ENCODE peak calls at places on chromosomes 2 and 18, in nine cellular contexts. O, L, U, I, V, Z, X, J and N are unnamed samples.
A peak's percentile ranks its signal among the peaks of the same experiment; 100 is the strongest.

GRCh38 chr2:88666576-88666975 is 24.9 kb upstream of the RPIA start:
- DNase-seq in O (no peak), L (no peak), U (no peak), I (no peak), V (no peak), Z (no peak), X (no peak), J (no peak), N (no peak)

GRCh38 chr2:44184106-44184505 is 15.4 kb downstream of the PPM1B start:
- DNase-seq in O (no peak), L (no peak), U (no peak), I (no peak), V (no peak), Z (no peak), X (no peak), J (no peak), N (no peak)

GRCh38 chr2:189267925-189268579 is 88.5 kb upstream of the COL5A2 start:
- DNase-seq in O (no peak), L (no peak), U (no peak), I (no peak), V (no peak), Z (no peak), X (no peak), J (peak; percentile 75), N (no peak)

GRCh38 chr2:102603904-102604303 is 15.4 kb upstream of the SLC9A2 start:
- DNase-seq in O (no peak), L (no peak), U (no peak), I (no peak), V (no peak), Z (no peak), X (no peak), J (no peak), N (no peak)

GRCh38 chr18:57802166-57802868 is 798 bp downstream of the ATP8B1 start:
- DNase-seq in O (no peak), L (no peak), U (no peak), I (no peak), V (no peak), Z (no peak), X (no peak), J (no peak), N (no peak)

GRCh38 chr2:144836635-144837350 is 316.9 kb upstream of the ZEB2 start:
- DNase-seq in O (no peak), L (no peak), U (no peak), I (no peak), V (no peak), Z (no peak), X (no peak), J (peak; percentile 20), N (no peak)

GRCh38 chr18:22378672-22379282 is 38.9 kb downstream of the CTAGE1 start:
- DNase-seq in O (no peak), L (no peak), U (no peak), I (no peak), V (no peak), Z (no peak), X (peak; percentile 46), J (peak; percentile 41), N (no peak)

GRCh38 chr2:191176305-191176704 is 25.5 kb upstream of the STAT4 start:
- DNase-seq in O (no peak), L (no peak), U (no peak), I (no peak), V (no peak), Z (no peak), X (no peak), J (no peak), N (no peak)

DNA sequence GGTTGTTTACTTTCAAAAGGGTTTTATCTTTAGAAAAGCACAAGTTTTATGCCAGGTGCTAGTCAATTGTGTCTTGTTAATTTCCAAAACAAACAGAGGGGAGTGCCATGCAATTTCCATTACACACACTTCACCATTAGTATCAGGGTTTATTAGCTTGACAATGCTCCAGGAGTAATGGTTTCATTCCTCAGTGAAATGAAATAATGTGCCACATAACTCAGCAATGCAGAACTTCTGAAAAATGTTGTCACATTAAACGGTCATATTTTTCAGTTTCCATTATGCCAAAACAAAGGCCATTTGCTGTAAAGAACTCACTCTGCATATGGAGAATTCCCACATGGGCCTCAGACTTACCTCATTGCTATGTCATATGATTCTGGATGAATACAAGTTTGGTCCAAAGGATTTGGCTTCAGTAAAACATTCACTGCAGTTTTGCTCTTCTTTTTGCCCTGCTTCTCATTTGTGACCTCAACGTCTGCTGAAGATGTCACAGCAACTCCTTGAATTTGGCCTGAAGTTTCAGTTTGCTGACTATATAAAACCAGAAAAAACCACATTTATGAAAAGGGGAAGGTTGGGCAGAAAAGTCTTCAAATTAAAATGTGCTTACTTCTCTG is 198.2 kb downstream of the SRBD1 start:
- DNase-seq in O (no peak), L (no peak), U (no peak), I (no peak), V (no peak), Z (no peak), X (no peak), J (no peak), N (peak; percentile 86)
- H3K27ac ChIP-seq in O (no peak overlapping the region), L (no peak overlapping the region), U (no peak overlapping the region), I (no peak overlapping the region), V (peak overlapping the region; percentile 21), Z (no peak overlapping the region), X (no peak overlapping the region), J (no peak overlapping the region), N (peak overlapping the region; percentile 93)

GRCh38 chr18:75161629-75162028 is 47.3 kb downstream of the PTGR3 start:
- DNase-seq in O (no peak), L (no peak), U (no peak), I (no peak), V (peak; percentile 28), Z (peak; percentile 35), X (peak; percentile 50), J (peak; percentile 9), N (no peak)
- H3K4me3 ChIP-seq in O (no peak overlapping the region), L (no peak overlapping the region), U (peak overlapping the region; percentile 53), I (no peak overlapping the region), V (peak overlapping the region; percentile 62), Z (peak overlapping the region; percentile 61), X (peak overlapping the region; percentile 48), J (no peak overlapping the region), N (no peak overlapping the region)

GRCh38 chr18:55477537-55478300 is 110.3 kb downstream of the TCF4 start:
- DNase-seq in O (no peak), L (no peak), U (no peak), I (no peak), V (no peak), Z (peak; percentile 19), X (no peak), J (peak; percentile 67), N (peak; percentile 55)
- TF ChIP-seq CTCF in O (peak; percentile 41), L (peak; percentile 26), U (peak; percentile 14), I (no peak), V (peak; percentile 45), Z (peak; percentile 32), X (no peak), J (peak; percentile 21), N (peak; percentile 19)

GRCh38 chr2:25313711-25314513 is 27.8 kb downstream of the DNMT3A start:
- DNase-seq in O (no peak), L (no peak), U (no peak), I (no peak), V (no peak), Z (no peak), X (no peak), J (no peak), N (no peak)

GRCh38 chr2:25310965-25311865 is 30.5 kb downstream of the DNMT3A start:
- DNase-seq in O (peak; percentile 59), L (no peak), U (peak; percentile 68), I (no peak), V (peak; percentile 75), Z (no peak), X (no peak), J (no peak), N (no peak)

GRCh38 chr2:25310690-25310964 is 31.1 kb downstream of the DNMT3A start:
- DNase-seq in O (no peak), L (no peak), U (no peak), I (no peak), V (no peak), Z (no peak), X (no peak), J (no peak), N (no peak)

GRCh38 chr2:25312958-25313710 is 28.6 kb downstream of the DNMT3A start:
- DNase-seq in O (no peak), L (no peak), U (no peak), I (no peak), V (no peak), Z (no peak), X (no peak), J (no peak), N (no peak)

DNA sequence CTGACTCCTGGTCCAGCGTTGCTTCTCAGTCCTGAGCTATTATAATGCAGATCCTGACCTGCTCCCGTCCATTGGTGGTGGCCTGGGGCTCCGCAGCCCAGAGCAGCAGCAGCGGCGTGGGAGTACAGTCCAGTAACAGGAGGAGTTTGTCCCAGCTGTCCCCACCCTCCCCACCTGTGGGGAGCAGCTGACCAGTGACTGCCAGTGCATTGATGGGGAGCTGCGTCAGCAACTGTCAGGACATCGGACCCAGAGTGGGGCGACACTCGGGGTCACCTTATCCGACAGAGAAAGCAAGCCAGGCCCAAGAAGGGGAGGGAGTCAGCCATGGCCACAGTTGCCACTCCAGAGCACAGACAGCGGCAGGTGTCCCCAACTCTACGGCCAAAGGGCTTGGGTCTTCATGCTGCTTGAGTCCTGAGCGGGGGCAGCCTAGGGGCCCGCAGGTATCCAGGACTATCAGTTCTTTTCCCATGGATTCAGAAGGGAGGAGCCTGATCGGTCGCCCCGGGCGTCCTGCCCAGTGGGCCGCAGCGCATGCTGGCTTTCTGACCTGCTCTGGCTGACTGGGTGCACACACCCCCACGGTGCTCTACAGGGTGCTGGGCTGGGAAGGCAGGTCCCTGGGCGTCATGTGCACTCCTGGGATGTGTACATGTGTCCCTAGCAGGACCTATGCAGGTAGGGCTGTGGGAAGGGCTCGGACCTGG is 29.7 kb downstream of the DNMT3A start:
- DNase-seq in O (no peak), L (no peak), U (no peak), I (no peak), V (peak; percentile 57), Z (peak; percentile 62), X (no peak), J (no peak), N (no peak)
- H3K27ac ChIP-seq in O (no peak overlapping the region), L (no peak overlapping the region), U (peak overlapping the region; percentile 11), I (no peak overlapping the region), V (peak overlapping the region; percentile 80), Z (peak overlapping the region; percentile 82), X (no peak overlapping the region), J (peak overlapping the region; percentile 69), N (no peak overlapping the region)

GRCh38 chr18:77065221-77065981 is 67.2 kb downstream of the MBP start:
- DNase-seq in O (no peak), L (peak; percentile 70), U (peak; percentile 86), I (no peak), V (peak; percentile 46), Z (peak; percentile 64), X (peak; percentile 41), J (peak; percentile 97), N (peak; percentile 18)
- H3K4me3 ChIP-seq in O (no peak overlapping the region), L (no peak overlapping the region), U (no peak overlapping the region), I (no peak overlapping the region), V (no peak overlapping the region), Z (no peak overlapping the region), X (no peak overlapping the region), J (no peak overlapping the region), N (no peak overlapping the region)

GRCh38 chr18:8982416-8983183 is 119.9 kb upstream of the NDUFV2 start:
- DNase-seq in O (peak; percentile 77), L (peak; percentile 58), U (no peak), I (peak; percentile 35), V (no peak), Z (no peak), X (peak; percentile 44), J (peak; percentile 65), N (peak; percentile 83)
- TF ChIP-seq CTCF in O (peak; percentile 63), L (peak; percentile 33), U (peak; percentile 41), I (peak; percentile 26), V (peak; percentile 48), Z (peak; percentile 45), X (peak; percentile 73), J (peak; percentile 56), N (peak; percentile 77)